ENCODE peak calls at places on chromosome X, in four cellular contexts. F is stimulated activated CD4-positive, alpha-beta T cell treated with anti-CD3 and anti-CD28 coated beads, Interleukin-2, amount 100 ng/mL, for 24 hours; C is NCI-H345; J is OCI-M1. Y is an unnamed sample.

GRCh38 chrX:23503835-23504539 is 163.3 kb upstream of the PRDX4 start:
- DNase-seq in J (no peak), F (no peak), C (peak; percentile 79), Y (no peak)

GRCh38 chrX:83336464-83336863 is 171.6 kb upstream of the POU3F4 start:
- DNase-seq in F (no peak), C (no peak), J (no peak), Y (no peak)

GRCh38 chrX:87525771-87526229 is 8.2 kb downstream of the KLHL4 start:
- DNase-seq in C (no peak), F (no peak), J (peak; percentile 3), Y (no peak)

GRCh38 chrX:21840199-21840557 is 761 bp downstream of the MBTPS2 start:
- DNase-seq in F (peak; percentile 18), C (peak; percentile 2), J (no peak), Y (peak; percentile 3)

GRCh38 chrX:105460366-105460765 is 239.9 kb upstream of the TEX13A start:
- DNase-seq in J (no peak), C (no peak), F (no peak), Y (no peak)

GRCh38 chrX:42680651-42681050 is 97.3 kb downstream of the PPP1R2C start:
- DNase-seq in F (no peak), J (no peak), C (no peak), Y (no peak)

GRCh38 chrX:67574696-67575095 is 30.9 kb downstream of the AR start:
- DNase-seq in J (no peak), C (no peak), F (no peak), Y (no peak)

GRCh38 chrX:17803449-17803848 is 57.6 kb downstream of the RAI2 start:
- DNase-seq in F (no peak), C (no peak), J (no peak), Y (no peak)

GRCh38 chrX:8629871-8630270 is 102.1 kb downstream of the ANOS1 start:
- DNase-seq in J (no peak), C (no peak), F (no peak), Y (no peak)

GRCh38 chrX:21946925-21947641 is 6.6 kb downstream of the SMS start:
- DNase-seq in C (no peak), J (no peak), F (no peak), Y (no peak)

GRCh38 chrX:68018248-68019203 is 414.8 kb downstream of the OPHN1 start:
- DNase-seq in F (no peak), C (no peak), J (peak; percentile 56), Y (no peak)

GRCh38 chrX:18973527-18974192 is 10.3 kb downstream of the PHKA2 start:
- DNase-seq in J (no peak), C (peak; percentile 73), F (no peak), Y (no peak)

GRCh38 chrX:51694254-51694653 is 11.6 kb upstream of the CENPVL2 start:
- DNase-seq in J (no peak), F (no peak), C (no peak), Y (no peak)

GRCh38 chrX:23403849-23404248 is 69.2 kb downstream of the PTCHD1 start:
- DNase-seq in F (no peak), C (no peak), J (no peak), Y (no peak)

GRCh38 chrX:17390325-17390992 is 15.5 kb downstream of the NHS start:
- DNase-seq in C (no peak), F (no peak), J (no peak), Y (no peak)

GRCh38 chrX:43121637-43122036 is 343.7 kb upstream of the PPP1R2C start:
- DNase-seq in C (no peak), F (no peak), J (peak; percentile 5), Y (no peak)

GRCh38 chrX:110557864-110558263 is 199.2 kb downstream of the RTL9 start:
- DNase-seq in F (no peak), C (no peak), J (no peak), Y (no peak)

GRCh38 chrX:37834937-37835336 is 12.4 kb downstream of the DYNLT3 start:
- DNase-seq in C (no peak), F (no peak), J (no peak), Y (no peak)

GRCh38 chrX:108573136-108573535 is 133.5 kb downstream of the COL4A5 start:
- DNase-seq in C (no peak), J (no peak), F (no peak), Y (no peak)

GRCh38 chrX:147565239-147565638 is 346.5 kb upstream of the FMR1 start:
- DNase-seq in C (no peak), J (no peak), F (no peak), Y (no peak)

GRCh38 chrX:84339507-84340364 is 151.7 kb upstream of the RPS6KA6 start:
- DNase-seq in C (peak; percentile 1), F (no peak), J (peak; percentile 61), Y (no peak)

GRCh38 chrX:118420462-118420861 is 74.6 kb downstream of the WDR44 start:
- DNase-seq in J (peak; percentile 85), F (no peak), C (no peak), Y (no peak)

GRCh38 chrX:154321624-154322023 is 26.0 kb downstream of the TKTL1 start:
- DNase-seq in C (peak; percentile 18), F (no peak), J (peak; percentile 22), Y (no peak)

GRCh38 chrX:68121371-68121770 is 311.9 kb downstream of the OPHN1 start:
- DNase-seq in C (no peak), J (no peak), F (no peak), Y (no peak)

GRCh38 chrX:20080277-20080676 is 36.4 kb downstream of the MAP7D2 start:
- DNase-seq in F (no peak), C (no peak), J (no peak), Y (no peak)

GRCh38 chrX:85089321-85089840 is 85.7 kb downstream of the APOOL start:
- DNase-seq in F (no peak), J (no peak), C (no peak), Y (no peak)

GRCh38 chrX:53716328-53717088 is 30.0 kb upstream of the HUWE1 start:
- DNase-seq in C (no peak), F (peak; percentile 42), J (no peak), Y (peak; percentile 44)

Y was measured in activated naive CD8-positive, alpha-beta T cell treated with anti-CD3 and anti-CD28 coated beads for 36 hours.